ENCODE peak calls at places on chromosomes 16 and 17, in seven cellular contexts. W is T follicular helper cell; Z is omental fat pad; X is stimulated activated CD8-positive, alpha-beta memory T cell treated with anti-CD3 and anti-CD28 coated beads, Interleukin-4, amount 100 ng/mL, for 4 hours; P is activated CD4-positive, CD25-positive, alpha-beta regulatory T cell; N is iris pigment epithelial cell; J is putamen. K is an unnamed sample.

GRCh38 chr16:68284847-68285246 is 20.5 kb downstream of the SLC7A6 start:
- DNase-seq in W (no peak), N (no peak), J (no peak), X (no peak), Z (no peak), P (no peak), K (no peak)

GRCh38 chr16:87701066-87701425 is 64.7 kb downstream of the KLHDC4 start:
- DNase-seq in Z (no peak), N (no peak), X (no peak), P (no peak), W (no peak), J (no peak), K (no peak)

GRCh38 chr16:84907046-84907445 is 87.3 kb downstream of the CRISPLD2 start:
- DNase-seq in Z (no peak), W (no peak), X (no peak), J (no peak), P (no peak), N (no peak), K (no peak)

GRCh38 chr17:987931-988330 is 8.4 kb upstream of the NXN start:
- DNase-seq in N (no peak), W (no peak), J (no peak), Z (no peak), X (no peak), P (no peak), K (no peak)

GRCh38 chr17:69123626-69124025 is 18.1 kb downstream of the ABCA6 start:
- DNase-seq in N (no peak), J (no peak), X (no peak), P (no peak), W (no peak), Z (no peak), K (no peak)

GRCh38 chr17:74987909-74988711 is 678 bp downstream of the CDR2L start:
- DNase-seq in J (peak), P (no peak), Z (peak), X (no peak), N (peak), W (no peak), K (no peak)

GRCh38 chr17:16878084-16878483 is 93.8 kb downstream of the TNFRSF13B start:
- DNase-seq in J (no peak), W (no peak), Z (no peak), X (no peak), N (no peak), P (no peak), K (no peak)

GRCh38 chr17:77737442-77738265 is 220.8 kb upstream of the TNRC6C start:
- DNase-seq in Z (no peak), P (no peak), N (no peak), W (no peak), J (no peak), X (no peak), K (no peak)

GRCh38 chr16:69818811-69819587 is 56.9 kb downstream of the WWP2 start:
- DNase-seq in P (no peak), Z (no peak), J (no peak), W (no peak), X (no peak), N (no peak), K (no peak)

GRCh38 chr17:19003543-19003965 is 1.0 kb downstream of the FAM83G start:
- DNase-seq in P (no peak), X (no peak), N (no peak), W (no peak), Z (no peak), J (no peak), K (no peak)

GRCh38 chr16:70496513-70496912 is 26.8 kb downstream of the COG4 start:
- DNase-seq in P (no peak), Z (no peak), N (no peak), W (no peak), J (no peak), X (no peak), K (no peak)

GRCh38 chr16:9072806-9073341 is 18.6 kb upstream of the HAPSTR1 start:
- DNase-seq in Z (no peak), P (no peak), W (no peak), N (peak), J (no peak), X (no peak), K (no peak)

GRCh38 chr16:30875881-30876791 is 17.7 kb downstream of the BCL7C start:
- DNase-seq in X (no peak), W (no peak), Z (no peak), N (no peak), J (no peak), P (no peak), K (no peak)

GRCh38 chr17:16987830-16988601 is 16.1 kb upstream of the TNFRSF13B start:
- DNase-seq in Z (no peak), J (peak), N (peak), P (peak), W (no peak), X (no peak), K (no peak)

GRCh38 chr17:72404872-72405271 is 284.1 kb downstream of the SOX9 start:
- DNase-seq in J (peak), W (no peak), Z (no peak), N (peak), X (no peak), P (no peak), K (no peak)

GRCh38 chr17:9529033-9529748 is 46.4 kb downstream of the STX8 start:
- DNase-seq in Z (no peak), X (no peak), J (no peak), N (peak), P (no peak), W (no peak), K (peak)

GRCh38 chr16:50153648-50154368 is 702 bp downstream of the TENT4B start:
- DNase-seq in W (no peak), P (peak), J (no peak), Z (no peak), X (no peak), N (peak), K (no peak)

GRCh38 chr16:88767546-88767945 is 17.5 kb downstream of the PIEZO1 start:
- DNase-seq in J (no peak), Z (no peak), X (no peak), N (no peak), P (no peak), W (no peak), K (no peak)

GRCh38 chr16:75402174-75402820 is 31.0 kb downstream of the CFDP1 start:
- DNase-seq in W (no peak), J (no peak), Z (no peak), X (no peak), N (peak), P (no peak), K (no peak)

GRCh38 chr17:39643271-39643670 is 6.3 kb downstream of the STARD3 start:
- DNase-seq in Z (no peak), X (no peak), N (peak), J (no peak), W (no peak), P (no peak), K (no peak)

GRCh38 chr16:89720859-89721643 is at the start of the genes VPS9D1 and ZNF276:
- DNase-seq in P (peak), Z (no peak), W (peak), X (peak), N (peak), J (peak), K (no peak)

GRCh38 chr17:2421315-2422147 is 20.7 kb upstream of the MNT start:
- DNase-seq in N (no peak), X (no peak), Z (no peak), J (no peak), P (no peak), W (no peak), K (no peak)

GRCh38 chr17:66726371-66726770 is 108.5 kb upstream of the CACNG5 start:
- DNase-seq in W (no peak), Z (no peak), J (no peak), N (no peak), P (no peak), X (no peak), K (no peak)

GRCh38 chr16:87273471-87274030 is 43.6 kb downstream of the C16orf95 start:
- DNase-seq in Z (no peak), J (no peak), P (no peak), N (no peak), X (no peak), W (no peak), K (no peak)

GRCh38 chr16:86387461-86388440 is 122.6 kb upstream of the FOXF1 start:
- DNase-seq in J (no peak), W (no peak), X (no peak), P (no peak), Z (no peak), N (peak), K (no peak)

GRCh38 chr17:54172654-54173316 is 350.1 kb downstream of the KIF2B start:
- DNase-seq in X (no peak), N (peak), Z (no peak), P (no peak), J (peak), W (no peak), K (peak)

GRCh38 chr16:54165174-54165911 is 121.2 kb downstream of the IRX3 start:
- DNase-seq in W (no peak), Z (no peak), X (no peak), P (no peak), N (no peak), J (no peak), K (no peak)

GRCh38 chr17:2213291-2213960 is 90.2 kb downstream of the SMG6 start:
- DNase-seq in P (no peak), Z (no peak), X (no peak), W (no peak), J (peak), N (peak), K (no peak)

GRCh38 chr16:10744370-10745030 is 858 bp downstream of the NUBP1 start:
- DNase-seq in P (no peak), W (no peak), Z (no peak), N (peak), J (no peak), X (no peak), K (no peak)

GRCh38 chr17:48051278-48051677 is 3.1 kb downstream of the NFE2L1 start:
- DNase-seq in W (no peak), N (no peak), Z (no peak), J (no peak), X (no peak), P (no peak), K (no peak)

GRCh38 chr16:87570938-87571867 is 31.1 kb upstream of the JPH3 start:
- DNase-seq in J (no peak), N (peak), Z (no peak), P (no peak), W (no peak), X (no peak), K (no peak)

GRCh38 chr16:27730703-27731220 is 180.8 kb downstream of the KATNIP start:
- DNase-seq in Z (no peak), J (no peak), P (no peak), N (no peak), W (no peak), X (no peak), K (no peak)

GRCh38 chr17:44878627-44879221 is 20.5 kb downstream of the EFTUD2 start:
- DNase-seq in J (no peak), W (no peak), P (no peak), N (peak), X (no peak), Z (no peak), K (no peak)

GRCh38 chr17:81868674-81869220 is 2.4 kb downstream of the ARHGDIA start:
- DNase-seq in Z (no peak), N (peak), P (no peak), W (no peak), X (no peak), J (no peak), K (no peak)

GRCh38 chr16:27600386-27600785 is 50.4 kb downstream of the KATNIP start:
- DNase-seq in Z (no peak), J (no peak), W (no peak), P (no peak), N (no peak), X (no peak), K (no peak)

GRCh38 chr16:85983606-85984005 is 84.6 kb downstream of the IRF8 start:
- DNase-seq in N (no peak), W (no peak), P (no peak), X (no peak), Z (no peak), J (no peak), K (no peak)

GRCh38 chr16:75908718-75909117 is 182.4 kb upstream of the CPHXL start:
- DNase-seq in P (no peak), N (no peak), X (no peak), J (no peak), W (no peak), Z (no peak), K (no peak)

GRCh38 chr17:75830168-75831031 is 13.8 kb downstream of the UNC13D start:
- DNase-seq in N (no peak), X (no peak), P (no peak), J (no peak), Z (no peak), W (no peak), K (no peak)